ENCODE peak calls at places on chromosome 19, in five cellular contexts. E is gastrocnemius medialis; N is CD4-positive, alpha-beta T cell; S is aorta; W is tibial nerve. R is an unnamed sample.

GRCh38 chr19:58097783-58098681 is at the start of gene ZSCAN18:
- DNase-seq in W (peak), E (peak), S (peak), N (peak), R (peak)

GRCh38 chr19:35608250-35608649 is 4.3 kb upstream of the HAUS5 start:
- DNase-seq in E (no peak), N (no peak), W (no peak), S (no peak), R (no peak)

GRCh38 chr19:45137179-45137761 is 23.5 kb downstream of the NKPD1 start:
- DNase-seq in W (no peak), N (no peak), S (no peak), E (no peak), R (no peak)

GRCh38 chr19:3580156-3580955 is 4.9 kb upstream of the GIPC3 start:
- DNase-seq in E (no peak), N (no peak), S (no peak), W (no peak), R (no peak)

GRCh38 chr19:35013820-35014754 is 14.0 kb downstream of the GRAMD1A start:
- DNase-seq in W (no peak), E (no peak), S (no peak), N (peak), R (no peak)

GRCh38 chr19:38283261-38283660 is 18.9 kb downstream of the SPINT2 start:
- DNase-seq in S (no peak), N (no peak), E (no peak), W (no peak), R (no peak)

GRCh38 chr19:29882719-29883105 is 59.3 kb upstream of the URI1 start:
- DNase-seq in S (no peak), N (no peak), E (no peak), W (no peak), R (no peak)

GRCh38 chr19:8611391-8611883 is 922 bp upstream of the ADAMTS10 start:
- DNase-seq in N (no peak), W (no peak), S (peak), E (no peak), R (no peak)

GRCh38 chr19:8935460-8935859 is 74.7 kb downstream of the MUC16 start:
- DNase-seq in E (no peak), S (no peak), W (no peak), N (no peak), R (no peak)

GRCh38 chr19:31962565-31962996 is 382.8 kb upstream of the ZNF507 start:
- DNase-seq in W (no peak), S (no peak), N (no peak), E (no peak), R (no peak)

GRCh38 chr19:29771708-29772415 is 39.9 kb upstream of the CCNE1 start:
- DNase-seq in E (no peak), W (peak), N (peak), S (no peak), R (no peak)

GRCh38 chr19:37817180-37817911 is 38.0 kb upstream of the ZNF573 start:
- DNase-seq in S (peak), N (no peak), E (no peak), W (peak), R (peak)

GRCh38 chr19:29630661-29631060 is 24.6 kb downstream of the POP4 start:
- DNase-seq in E (no peak), S (no peak), W (no peak), N (no peak), R (no peak)

GRCh38 chr19:4749870-4750269 is 26.2 kb upstream of the DPP9 start:
- DNase-seq in N (no peak), S (no peak), E (no peak), W (no peak), R (no peak)

GRCh38 chr19:41657157-41657556 is 30.3 kb upstream of the CEACAM4 start:
- DNase-seq in E (no peak), W (no peak), S (no peak), N (no peak), R (no peak)

GRCh38 chr19:45311640-45312039 is 11.0 kb downstream of the CKM start:
- DNase-seq in W (no peak), S (peak), E (no peak), N (no peak), R (no peak)

GRCh38 chr19:38958301-38958700 is 17.2 kb downstream of the FBXO17 start:
- DNase-seq in N (no peak), E (no peak), W (no peak), S (no peak), R (no peak)

GRCh38 chr19:492091-492531 is 4.2 kb upstream of the MADCAM1 start:
- DNase-seq in N (no peak), E (no peak), W (no peak), S (no peak), R (no peak)
- H3K27ac ChIP-seq in N (no peak), E (no peak), W (no peak), S (no peak), R (no peak)

GRCh38 chr19:7515471-7516226 is at the start of gene ZNF358:
- DNase-seq in W (peak), S (peak), N (no peak), E (peak), R (peak)

GRCh38 chr19:7515091-7515470 is 822 bp upstream of the ZNF358 start:
- DNase-seq in N (no peak), W (no peak), S (peak), E (no peak), R (no peak)

GRCh38 chr19:7516281-7516862 is 469 bp downstream of the ZNF358 start:
- DNase-seq in N (no peak), W (no peak), E (no peak), S (peak), R (no peak)

GRCh38 chr19:7519411-7520130 is 2.9 kb upstream of the MCOLN1 start:
- DNase-seq in E (no peak), N (no peak), W (no peak), S (no peak), R (no peak)

GRCh38 chr19:7516878-7517277 is 975 bp downstream of the ZNF358 start:
- DNase-seq in E (no peak), W (no peak), N (no peak), S (no peak), R (no peak)
- H3K27ac ChIP-seq in E (peak), W (no peak), N (no peak), S (no peak), R (peak)

GRCh38 chr19:33411621-33412180 is 38.2 kb downstream of the CEBPG start:
- DNase-seq in S (no peak), E (no peak), W (no peak), N (no peak), R (no peak)

GRCh38 chr19:33412617-33413425 is 39.3 kb downstream of the CEBPG start:
- DNase-seq in S (no peak), W (no peak), E (no peak), N (no peak), R (no peak)

GRCh38 chr19:33414667-33415605 is 41.4 kb downstream of the CEBPG start:
- DNase-seq in N (no peak), W (no peak), S (no peak), E (no peak), R (no peak)

GRCh38 chr19:33413426-33413725 is 39.9 kb downstream of the CEBPG start:
- DNase-seq in W (no peak), E (no peak), S (no peak), N (no peak), R (no peak)

DNA sequence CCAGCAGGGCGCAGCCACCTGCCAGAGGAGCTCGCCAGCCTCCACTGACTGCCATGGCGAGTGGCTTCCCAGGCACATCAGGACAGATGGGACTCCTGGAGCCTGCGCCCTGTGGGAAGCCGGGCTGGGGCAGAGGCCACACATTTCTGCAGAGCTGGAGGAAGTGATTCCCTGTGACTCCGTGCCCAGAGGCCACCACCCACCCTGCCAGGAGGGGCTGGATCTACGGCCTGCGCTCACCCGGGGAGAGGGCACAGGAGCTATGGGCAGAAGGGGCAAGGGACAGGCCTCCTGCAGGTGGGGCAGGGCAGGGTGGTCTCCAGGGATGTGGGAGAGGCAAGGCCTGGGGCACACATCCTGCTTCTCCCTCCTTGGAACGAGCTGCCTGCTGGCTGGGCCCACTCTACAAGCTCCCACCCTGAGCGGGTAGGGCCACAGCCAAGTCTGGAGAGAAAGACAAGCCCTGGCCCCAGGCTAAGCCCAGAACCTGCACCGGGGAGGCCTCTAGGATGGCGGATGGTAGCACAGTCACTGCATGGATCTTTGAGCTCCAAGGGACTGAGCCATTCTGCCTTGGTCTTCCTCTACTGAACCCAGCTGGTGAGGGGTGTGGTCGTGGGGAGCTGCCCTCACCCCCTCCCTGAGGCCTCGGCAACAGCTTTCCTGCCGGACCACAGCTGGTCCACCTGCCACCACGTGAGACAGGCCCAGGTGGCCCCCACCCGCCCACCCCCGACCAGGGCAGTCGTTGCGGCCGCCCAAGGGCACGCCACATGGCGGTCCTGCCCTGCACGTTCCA is 40.6 kb downstream of the CEBPG start:
- DNase-seq in W (no peak), N (no peak), E (no peak), S (no peak), R (no peak)
- H3K27ac ChIP-seq in W (no peak), N (no peak), E (no peak), S (no peak), R (no peak)

DNA sequence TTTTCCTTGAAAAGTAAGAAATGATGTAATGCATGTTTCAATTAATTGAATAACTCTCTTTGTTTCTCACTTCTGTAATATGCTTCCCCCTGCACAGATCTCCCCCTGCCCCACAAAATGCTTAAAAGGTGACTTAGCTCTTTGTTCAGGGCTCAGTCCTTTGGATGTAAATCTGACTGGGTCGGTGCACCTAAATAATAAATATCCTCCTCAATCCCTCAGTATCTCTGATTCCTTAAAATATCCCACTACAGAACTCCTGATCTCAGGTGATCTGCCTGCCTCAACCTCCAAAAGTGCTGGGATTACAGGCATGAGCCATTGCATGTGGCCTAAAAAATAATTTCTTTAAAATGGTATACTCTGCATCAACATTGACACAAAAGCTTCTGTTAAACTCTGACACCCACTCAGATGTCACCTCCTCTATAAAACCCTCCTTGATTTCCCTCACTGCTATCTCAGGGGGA is 107.0 kb downstream of the ZNF429 start:
- DNase-seq in N (no peak), E (no peak), S (no peak), W (no peak), R (no peak)
- H3K27ac ChIP-seq in N (no peak), E (no peak), S (no peak), W (no peak), R (no peak)

GRCh38 chr19:47741544-47742125 is 3.7 kb upstream of the NOP53 start:
- DNase-seq in E (no peak), S (no peak), N (no peak), W (no peak), R (no peak)

GRCh38 chr19:47745010-47745901 is at the start of gene NOP53:
- DNase-seq in N (peak), S (peak), W (peak), E (peak), R (peak)

GRCh38 chr19:47740866-47741519 is 4.4 kb upstream of the NOP53 start:
- DNase-seq in W (no peak), N (no peak), S (peak), E (no peak), R (no peak)

DNA sequence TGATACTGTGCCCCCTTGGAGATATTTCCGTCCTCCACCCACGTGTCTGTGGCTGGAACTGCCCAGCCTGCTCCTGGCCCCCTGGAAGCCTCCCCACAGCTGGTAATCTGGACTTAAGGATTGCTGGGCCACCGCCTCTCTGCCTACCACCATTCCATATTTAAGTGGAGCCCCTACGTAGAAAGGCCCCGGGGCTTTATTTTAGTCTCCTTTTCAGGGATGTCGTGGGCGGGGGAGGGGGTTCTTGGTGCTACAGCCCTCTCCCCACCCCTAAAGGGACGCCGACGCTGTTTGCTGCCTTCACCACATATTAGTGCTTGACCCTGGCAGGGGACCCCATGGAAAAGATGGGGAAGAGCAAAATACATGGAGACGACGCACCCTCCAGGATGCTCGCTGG is 2.7 kb upstream of the NOP53 start:
- DNase-seq in E (no peak), S (no peak), W (no peak), N (no peak), R (no peak)
- H3K27ac ChIP-seq in E (peak), S (peak), W (peak), N (no peak), R (peak)

GRCh38 chr19:11382898-11383705 is 1.0 kb downstream of the EPOR start:
- DNase-seq in W (peak), E (no peak), N (peak), S (peak), R (no peak)
- H3K27ac ChIP-seq in W (no peak), E (no peak), N (no peak), S (no peak), R (no peak)